ENCODE peak calls at places on chromosomes 7 and 10, in nine cellular contexts. O, D, U, C, R, Y, S, V and K are unnamed samples.

GRCh38 chr10:86730227-86730626 is 26.2 kb upstream of the BMPR1A start:
- DNase-seq in V (no peak), C (no peak), O (no peak), S (no peak), U (no peak), D (no peak), Y (no peak), R (no peak), K (no peak)

GRCh38 chr10:79979973-79980687 is 31.2 kb upstream of the SFTPD start:
- DNase-seq in Y (no peak), C (no peak), V (no peak), S (no peak), O (no peak), R (no peak), U (peak), D (no peak), K (no peak)

GRCh38 chr10:88467835-88468485 is 115.2 kb downstream of the RNLS start:
- DNase-seq in S (peak), Y (no peak), C (no peak), R (no peak), U (no peak), O (no peak), D (no peak), V (no peak), K (no peak)

GRCh38 chr7:452791-453455 is 66.7 kb downstream of the PDGFA start:
- DNase-seq in Y (no peak), S (no peak), V (no peak), U (no peak), O (no peak), D (no peak), C (no peak), R (no peak), K (no peak)

GRCh38 chr10:90179696-90180407 is 478.5 kb downstream of the KIF20B start:
- DNase-seq in D (peak), O (no peak), Y (no peak), S (peak), C (no peak), V (no peak), U (no peak), R (no peak), K (peak)

GRCh38 chr7:130486114-130486962 is 5.5 kb upstream of the MEST start:
- DNase-seq in O (no peak), V (peak), Y (peak), R (peak), U (peak), D (peak), S (no peak), C (peak), K (no peak)

GRCh38 chr7:140200102-140200989 is 23.6 kb upstream of the KDM7A start:
- DNase-seq in D (no peak), C (no peak), S (peak), Y (no peak), R (no peak), O (no peak), U (no peak), V (no peak), K (peak)

GRCh38 chr10:101295266-101295665 is 58.7 kb upstream of the BTRC start:
- DNase-seq in O (no peak), U (no peak), V (no peak), R (no peak), D (no peak), C (no peak), S (no peak), Y (no peak), K (no peak)

GRCh38 chr10:75452997-75453396 is 21.6 kb downstream of the LRMDA start:
- DNase-seq in D (no peak), O (no peak), V (no peak), S (no peak), Y (no peak), C (no peak), R (no peak), U (no peak), K (no peak)